ENCODE peak calls at places on chromosomes 13 and 19, in ten cellular contexts. One of them, this sample, is unnamed.
A peak's percentile ranks its signal among the peaks of the same experiment; 100 is the strongest.

GRCh38 chr13:20127263-20127562 is 33.6 kb downstream of the GJA3 start:
- DNase-seq in activated effector memory CD4-positive, alpha-beta T cell treated with Interleukin-2 at 50 U/mL for 16 hours: no peak
- DNase-seq in epithelial cell of prostate: no peak
- DNase-seq in B cell: no peak
- DNase-seq in AG09309: no peak
- DNase-seq in neural crest cell: no peak
- DNase-seq in stromal cell of bone marrow: no peak
- DNase-seq in fibroblast of mammary gland: no peak
- DNase-seq in GM12865: peak; percentile 28
- DNase-seq in activated T-helper 2 cell treated with anti-CD3 and anti-CD28 coated beads, Interferon-gamma antibody, Interleukin-2, Interleukin-4, amounts not matched to agents 10 μg/mL and 5 μg/mL and 100 μg/mL, durations not matched to agents 14 hours and 24 hours and 36 hours: no peak
- DNase-seq in this sample: no peak

GRCh38 chr19:40284501-40285352 is at the start of gene AKT2:
- DNase-seq in activated effector memory CD4-positive, alpha-beta T cell treated with Interleukin-2 at 50 U/mL for 16 hours: no peak
- DNase-seq in epithelial cell of prostate: no peak
- DNase-seq in B cell: peak; percentile 87
- DNase-seq in AG09309: no peak
- DNase-seq in neural crest cell: peak; percentile 81
- DNase-seq in stromal cell of bone marrow: no peak
- DNase-seq in fibroblast of mammary gland: peak; percentile 48
- DNase-seq in GM12865: peak; percentile 82
- DNase-seq in activated T-helper 2 cell treated with anti-CD3 and anti-CD28 coated beads, Interferon-gamma antibody, Interleukin-2, Interleukin-4, amounts not matched to agents 10 μg/mL and 5 μg/mL and 100 μg/mL, durations not matched to agents 14 hours and 24 hours and 36 hours: peak; percentile 38
- DNase-seq in this sample: peak; percentile 81

GRCh38 chr13:113726961-113727411 is 32.0 kb upstream of the TMEM255B start:
- DNase-seq in activated effector memory CD4-positive, alpha-beta T cell treated with Interleukin-2 at 50 U/mL for 16 hours: no peak
- DNase-seq in epithelial cell of prostate: no peak
- DNase-seq in B cell: no peak
- DNase-seq in AG09309: no peak
- DNase-seq in neural crest cell: no peak
- DNase-seq in stromal cell of bone marrow: no peak
- DNase-seq in fibroblast of mammary gland: peak; percentile 70
- DNase-seq in GM12865: no peak
- DNase-seq in activated T-helper 2 cell treated with anti-CD3 and anti-CD28 coated beads, Interferon-gamma antibody, Interleukin-2, Interleukin-4, amounts not matched to agents 10 μg/mL and 5 μg/mL and 100 μg/mL, durations not matched to agents 14 hours and 24 hours and 36 hours: no peak
- DNase-seq in this sample: no peak

GRCh38 chr19:13556552-13556951 is 50.3 kb upstream of the CACNA1A start:
- DNase-seq in activated effector memory CD4-positive, alpha-beta T cell treated with Interleukin-2 at 50 U/mL for 16 hours: no peak
- DNase-seq in epithelial cell of prostate: no peak
- DNase-seq in B cell: no peak
- DNase-seq in AG09309: no peak
- DNase-seq in neural crest cell: no peak
- DNase-seq in stromal cell of bone marrow: no peak
- DNase-seq in fibroblast of mammary gland: no peak
- DNase-seq in GM12865: no peak
- DNase-seq in activated T-helper 2 cell treated with anti-CD3 and anti-CD28 coated beads, Interferon-gamma antibody, Interleukin-2, Interleukin-4, amounts not matched to agents 10 μg/mL and 5 μg/mL and 100 μg/mL, durations not matched to agents 14 hours and 24 hours and 36 hours: no peak
- DNase-seq in this sample: no peak

GRCh38 chr19:10086904-10087256 is 763 bp downstream of the SHFL start:
- DNase-seq in activated effector memory CD4-positive, alpha-beta T cell treated with Interleukin-2 at 50 U/mL for 16 hours: no peak
- DNase-seq in epithelial cell of prostate: no peak
- DNase-seq in B cell: peak; percentile 50
- DNase-seq in AG09309: no peak
- DNase-seq in neural crest cell: no peak
- DNase-seq in stromal cell of bone marrow: no peak
- DNase-seq in fibroblast of mammary gland: no peak
- DNase-seq in GM12865: no peak
- DNase-seq in activated T-helper 2 cell treated with anti-CD3 and anti-CD28 coated beads, Interferon-gamma antibody, Interleukin-2, Interleukin-4, amounts not matched to agents 10 μg/mL and 5 μg/mL and 100 μg/mL, durations not matched to agents 14 hours and 24 hours and 36 hours: no peak
- DNase-seq in this sample: no peak

GRCh38 chr13:94020833-94021232 is 458.6 kb downstream of the DCT start:
- DNase-seq in activated effector memory CD4-positive, alpha-beta T cell treated with Interleukin-2 at 50 U/mL for 16 hours: no peak
- DNase-seq in epithelial cell of prostate: no peak
- DNase-seq in B cell: no peak
- DNase-seq in AG09309: no peak
- DNase-seq in neural crest cell: no peak
- DNase-seq in stromal cell of bone marrow: peak; percentile 28
- DNase-seq in fibroblast of mammary gland: peak; percentile 79
- DNase-seq in GM12865: no peak
- DNase-seq in activated T-helper 2 cell treated with anti-CD3 and anti-CD28 coated beads, Interferon-gamma antibody, Interleukin-2, Interleukin-4, amounts not matched to agents 10 μg/mL and 5 μg/mL and 100 μg/mL, durations not matched to agents 14 hours and 24 hours and 36 hours: no peak
- DNase-seq in this sample: no peak

GRCh38 chr19:5623397-5624153 is 692 bp downstream of the SAFB start:
- DNase-seq in activated effector memory CD4-positive, alpha-beta T cell treated with Interleukin-2 at 50 U/mL for 16 hours: peak; percentile 12
- DNase-seq in epithelial cell of prostate: no peak
- DNase-seq in B cell: no peak
- DNase-seq in AG09309: no peak
- DNase-seq in neural crest cell: peak; percentile 2
- DNase-seq in stromal cell of bone marrow: no peak
- DNase-seq in fibroblast of mammary gland: no peak
- DNase-seq in GM12865: peak; percentile 17
- DNase-seq in activated T-helper 2 cell treated with anti-CD3 and anti-CD28 coated beads, Interferon-gamma antibody, Interleukin-2, Interleukin-4, amounts not matched to agents 10 μg/mL and 5 μg/mL and 100 μg/mL, durations not matched to agents 14 hours and 24 hours and 36 hours: no peak
- DNase-seq in this sample: no peak

GRCh38 chr13:65834897-65835296 is 1395.2 kb downstream of the PCDH9 start:
- DNase-seq in activated effector memory CD4-positive, alpha-beta T cell treated with Interleukin-2 at 50 U/mL for 16 hours: no peak
- DNase-seq in epithelial cell of prostate: no peak
- DNase-seq in B cell: no peak
- DNase-seq in AG09309: no peak
- DNase-seq in neural crest cell: no peak
- DNase-seq in stromal cell of bone marrow: no peak
- DNase-seq in fibroblast of mammary gland: peak; percentile 11
- DNase-seq in GM12865: no peak
- DNase-seq in activated T-helper 2 cell treated with anti-CD3 and anti-CD28 coated beads, Interferon-gamma antibody, Interleukin-2, Interleukin-4, amounts not matched to agents 10 μg/mL and 5 μg/mL and 100 μg/mL, durations not matched to agents 14 hours and 24 hours and 36 hours: no peak
- DNase-seq in this sample: no peak

GRCh38 chr13:30375436-30375835 is 46.9 kb upstream of the UBE2L5 start:
- DNase-seq in activated effector memory CD4-positive, alpha-beta T cell treated with Interleukin-2 at 50 U/mL for 16 hours: no peak
- DNase-seq in epithelial cell of prostate: no peak
- DNase-seq in B cell: no peak
- DNase-seq in AG09309: no peak
- DNase-seq in neural crest cell: no peak
- DNase-seq in stromal cell of bone marrow: no peak
- DNase-seq in fibroblast of mammary gland: no peak
- DNase-seq in GM12865: peak; percentile 45
- DNase-seq in activated T-helper 2 cell treated with anti-CD3 and anti-CD28 coated beads, Interferon-gamma antibody, Interleukin-2, Interleukin-4, amounts not matched to agents 10 μg/mL and 5 μg/mL and 100 μg/mL, durations not matched to agents 14 hours and 24 hours and 36 hours: no peak
- DNase-seq in this sample: no peak

GRCh38 chr19:8609210-8610040 is 1.1 kb downstream of the ADAMTS10 start:
- DNase-seq in activated effector memory CD4-positive, alpha-beta T cell treated with Interleukin-2 at 50 U/mL for 16 hours: no peak
- DNase-seq in epithelial cell of prostate: no peak
- DNase-seq in B cell: no peak
- DNase-seq in AG09309: no peak
- DNase-seq in neural crest cell: peak; percentile 50
- DNase-seq in stromal cell of bone marrow: peak; percentile 27
- DNase-seq in fibroblast of mammary gland: peak; percentile 35
- DNase-seq in GM12865: no peak
- DNase-seq in activated T-helper 2 cell treated with anti-CD3 and anti-CD28 coated beads, Interferon-gamma antibody, Interleukin-2, Interleukin-4, amounts not matched to agents 10 μg/mL and 5 μg/mL and 100 μg/mL, durations not matched to agents 14 hours and 24 hours and 36 hours: no peak
- DNase-seq in this sample: peak; percentile 36

GRCh38 chr19:7366701-7367420 is 18.1 kb downstream of the ARHGEF18 start:
- DNase-seq in activated effector memory CD4-positive, alpha-beta T cell treated with Interleukin-2 at 50 U/mL for 16 hours: no peak
- DNase-seq in epithelial cell of prostate: no peak
- DNase-seq in B cell: peak; percentile 38
- DNase-seq in AG09309: no peak
- DNase-seq in neural crest cell: no peak
- DNase-seq in stromal cell of bone marrow: peak; percentile 13
- DNase-seq in fibroblast of mammary gland: peak; percentile 66
- DNase-seq in GM12865: peak; percentile 79
- DNase-seq in activated T-helper 2 cell treated with anti-CD3 and anti-CD28 coated beads, Interferon-gamma antibody, Interleukin-2, Interleukin-4, amounts not matched to agents 10 μg/mL and 5 μg/mL and 100 μg/mL, durations not matched to agents 14 hours and 24 hours and 36 hours: no peak
- DNase-seq in this sample: no peak

GRCh38 chr19:31140717-31141116 is 208.5 kb downstream of the TSHZ3 start:
- DNase-seq in activated effector memory CD4-positive, alpha-beta T cell treated with Interleukin-2 at 50 U/mL for 16 hours: no peak
- DNase-seq in epithelial cell of prostate: no peak
- DNase-seq in B cell: no peak
- DNase-seq in AG09309: no peak
- DNase-seq in neural crest cell: no peak
- DNase-seq in stromal cell of bone marrow: no peak
- DNase-seq in fibroblast of mammary gland: peak; percentile 45
- DNase-seq in GM12865: no peak
- DNase-seq in activated T-helper 2 cell treated with anti-CD3 and anti-CD28 coated beads, Interferon-gamma antibody, Interleukin-2, Interleukin-4, amounts not matched to agents 10 μg/mL and 5 μg/mL and 100 μg/mL, durations not matched to agents 14 hours and 24 hours and 36 hours: no peak
- DNase-seq in this sample: no peak

GRCh38 chr19:47495478-47496372 is 11.7 kb upstream of the KPTN start:
- DNase-seq in activated effector memory CD4-positive, alpha-beta T cell treated with Interleukin-2 at 50 U/mL for 16 hours: no peak
- DNase-seq in epithelial cell of prostate: no peak
- DNase-seq in B cell: no peak
- DNase-seq in AG09309: no peak
- DNase-seq in neural crest cell: no peak
- DNase-seq in stromal cell of bone marrow: no peak
- DNase-seq in fibroblast of mammary gland: no peak
- DNase-seq in GM12865: no peak
- DNase-seq in activated T-helper 2 cell treated with anti-CD3 and anti-CD28 coated beads, Interferon-gamma antibody, Interleukin-2, Interleukin-4, amounts not matched to agents 10 μg/mL and 5 μg/mL and 100 μg/mL, durations not matched to agents 14 hours and 24 hours and 36 hours: no peak
- DNase-seq in this sample: no peak

GRCh38 chr19:18590273-18591272 is 2.0 kb downstream of the REX1BD start:
- DNase-seq in activated effector memory CD4-positive, alpha-beta T cell treated with Interleukin-2 at 50 U/mL for 16 hours: no peak
- DNase-seq in epithelial cell of prostate: no peak
- DNase-seq in B cell: peak; percentile 54
- DNase-seq in AG09309: no peak
- DNase-seq in neural crest cell: peak; percentile 74
- DNase-seq in stromal cell of bone marrow: peak; percentile 31
- DNase-seq in fibroblast of mammary gland: peak; percentile 73
- DNase-seq in GM12865: peak; percentile 41
- DNase-seq in activated T-helper 2 cell treated with anti-CD3 and anti-CD28 coated beads, Interferon-gamma antibody, Interleukin-2, Interleukin-4, amounts not matched to agents 10 μg/mL and 5 μg/mL and 100 μg/mL, durations not matched to agents 14 hours and 24 hours and 36 hours: no peak
- DNase-seq in this sample: no peak

GRCh38 chr19:38213911-38214625 is 10.0 kb downstream of the DPF1 start:
- DNase-seq in activated effector memory CD4-positive, alpha-beta T cell treated with Interleukin-2 at 50 U/mL for 16 hours: peak; percentile 12
- DNase-seq in epithelial cell of prostate: no peak
- DNase-seq in B cell: no peak
- DNase-seq in AG09309: peak; percentile 40
- DNase-seq in neural crest cell: no peak
- DNase-seq in stromal cell of bone marrow: peak; percentile 72
- DNase-seq in fibroblast of mammary gland: peak; percentile 29
- DNase-seq in GM12865: peak; percentile 80
- DNase-seq in activated T-helper 2 cell treated with anti-CD3 and anti-CD28 coated beads, Interferon-gamma antibody, Interleukin-2, Interleukin-4, amounts not matched to agents 10 μg/mL and 5 μg/mL and 100 μg/mL, durations not matched to agents 14 hours and 24 hours and 36 hours: peak; percentile 69
- DNase-seq in this sample: peak; percentile 39

GRCh38 chr13:47044842-47045241 is 148.0 kb upstream of the HTR2A start:
- DNase-seq in activated effector memory CD4-positive, alpha-beta T cell treated with Interleukin-2 at 50 U/mL for 16 hours: no peak
- DNase-seq in epithelial cell of prostate: no peak
- DNase-seq in B cell: no peak
- DNase-seq in AG09309: no peak
- DNase-seq in neural crest cell: no peak
- DNase-seq in stromal cell of bone marrow: no peak
- DNase-seq in fibroblast of mammary gland: peak; percentile 82
- DNase-seq in GM12865: no peak
- DNase-seq in activated T-helper 2 cell treated with anti-CD3 and anti-CD28 coated beads, Interferon-gamma antibody, Interleukin-2, Interleukin-4, amounts not matched to agents 10 μg/mL and 5 μg/mL and 100 μg/mL, durations not matched to agents 14 hours and 24 hours and 36 hours: no peak
- DNase-seq in this sample: no peak

GRCh38 chr13:76764429-76764828 is 121.8 kb downstream of the KCTD12 start:
- DNase-seq in activated effector memory CD4-positive, alpha-beta T cell treated with Interleukin-2 at 50 U/mL for 16 hours: no peak
- DNase-seq in epithelial cell of prostate: no peak
- DNase-seq in B cell: no peak
- DNase-seq in AG09309: no peak
- DNase-seq in neural crest cell: no peak
- DNase-seq in stromal cell of bone marrow: peak; percentile 74
- DNase-seq in fibroblast of mammary gland: peak; percentile 80
- DNase-seq in GM12865: no peak
- DNase-seq in activated T-helper 2 cell treated with anti-CD3 and anti-CD28 coated beads, Interferon-gamma antibody, Interleukin-2, Interleukin-4, amounts not matched to agents 10 μg/mL and 5 μg/mL and 100 μg/mL, durations not matched to agents 14 hours and 24 hours and 36 hours: no peak
- DNase-seq in this sample: no peak

GRCh38 chr19:1992759-1993260 is 22.7 kb downstream of the BTBD2 start:
- DNase-seq in activated effector memory CD4-positive, alpha-beta T cell treated with Interleukin-2 at 50 U/mL for 16 hours: no peak
- DNase-seq in epithelial cell of prostate: no peak
- DNase-seq in B cell: peak; percentile 38
- DNase-seq in AG09309: no peak
- DNase-seq in neural crest cell: no peak
- DNase-seq in stromal cell of bone marrow: no peak
- DNase-seq in fibroblast of mammary gland: no peak
- DNase-seq in GM12865: no peak
- DNase-seq in activated T-helper 2 cell treated with anti-CD3 and anti-CD28 coated beads, Interferon-gamma antibody, Interleukin-2, Interleukin-4, amounts not matched to agents 10 μg/mL and 5 μg/mL and 100 μg/mL, durations not matched to agents 14 hours and 24 hours and 36 hours: no peak
- DNase-seq in this sample: no peak

GRCh38 chr19:50377051-50377441 is 789 bp downstream of the NR1H2 start:
- DNase-seq in activated effector memory CD4-positive, alpha-beta T cell treated with Interleukin-2 at 50 U/mL for 16 hours: peak; percentile 19
- DNase-seq in epithelial cell of prostate: no peak
- DNase-seq in B cell: peak; percentile 70
- DNase-seq in AG09309: no peak
- DNase-seq in neural crest cell: no peak
- DNase-seq in stromal cell of bone marrow: no peak
- DNase-seq in fibroblast of mammary gland: peak; percentile 17
- DNase-seq in GM12865: no peak
- DNase-seq in activated T-helper 2 cell treated with anti-CD3 and anti-CD28 coated beads, Interferon-gamma antibody, Interleukin-2, Interleukin-4, amounts not matched to agents 10 μg/mL and 5 μg/mL and 100 μg/mL, durations not matched to agents 14 hours and 24 hours and 36 hours: no peak
- DNase-seq in this sample: no peak

GRCh38 chr19:33805313-33805712 is 8.6 kb downstream of the KCTD15 start:
- DNase-seq in activated effector memory CD4-positive, alpha-beta T cell treated with Interleukin-2 at 50 U/mL for 16 hours: no peak
- DNase-seq in epithelial cell of prostate: no peak
- DNase-seq in B cell: no peak
- DNase-seq in AG09309: no peak
- DNase-seq in neural crest cell: no peak
- DNase-seq in stromal cell of bone marrow: no peak
- DNase-seq in fibroblast of mammary gland: no peak
- DNase-seq in GM12865: no peak
- DNase-seq in activated T-helper 2 cell treated with anti-CD3 and anti-CD28 coated beads, Interferon-gamma antibody, Interleukin-2, Interleukin-4, amounts not matched to agents 10 μg/mL and 5 μg/mL and 100 μg/mL, durations not matched to agents 14 hours and 24 hours and 36 hours: no peak
- DNase-seq in this sample: no peak

GRCh38 chr13:37134411-37135041 is 29.1 kb upstream of the CSNK1A1L start:
- DNase-seq in activated effector memory CD4-positive, alpha-beta T cell treated with Interleukin-2 at 50 U/mL for 16 hours: no peak
- DNase-seq in epithelial cell of prostate: no peak
- DNase-seq in B cell: no peak
- DNase-seq in AG09309: peak; percentile 97
- DNase-seq in neural crest cell: no peak
- DNase-seq in stromal cell of bone marrow: no peak
- DNase-seq in fibroblast of mammary gland: peak; percentile 91
- DNase-seq in GM12865: no peak
- DNase-seq in activated T-helper 2 cell treated with anti-CD3 and anti-CD28 coated beads, Interferon-gamma antibody, Interleukin-2, Interleukin-4, amounts not matched to agents 10 μg/mL and 5 μg/mL and 100 μg/mL, durations not matched to agents 14 hours and 24 hours and 36 hours: no peak
- DNase-seq in this sample: no peak

GRCh38 chr19:50330365-50331078 is 1.3 kb upstream of the KCNC3 start:
- DNase-seq in activated effector memory CD4-positive, alpha-beta T cell treated with Interleukin-2 at 50 U/mL for 16 hours: peak; percentile 73
- DNase-seq in epithelial cell of prostate: no peak
- DNase-seq in B cell: peak; percentile 95
- DNase-seq in AG09309: no peak
- DNase-seq in neural crest cell: peak; percentile 86
- DNase-seq in stromal cell of bone marrow: no peak
- DNase-seq in fibroblast of mammary gland: peak; percentile 26
- DNase-seq in GM12865: peak; percentile 95
- DNase-seq in activated T-helper 2 cell treated with anti-CD3 and anti-CD28 coated beads, Interferon-gamma antibody, Interleukin-2, Interleukin-4, amounts not matched to agents 10 μg/mL and 5 μg/mL and 100 μg/mL, durations not matched to agents 14 hours and 24 hours and 36 hours: peak; percentile 89
- DNase-seq in this sample: peak; percentile 83

GRCh38 chr19:52191951-52192350 is 2.1 kb downstream of the PPP2R1A start:
- DNase-seq in activated effector memory CD4-positive, alpha-beta T cell treated with Interleukin-2 at 50 U/mL for 16 hours: no peak
- DNase-seq in epithelial cell of prostate: no peak
- DNase-seq in B cell: no peak
- DNase-seq in AG09309: no peak
- DNase-seq in neural crest cell: no peak
- DNase-seq in stromal cell of bone marrow: no peak
- DNase-seq in fibroblast of mammary gland: no peak
- DNase-seq in GM12865: peak; percentile 44
- DNase-seq in activated T-helper 2 cell treated with anti-CD3 and anti-CD28 coated beads, Interferon-gamma antibody, Interleukin-2, Interleukin-4, amounts not matched to agents 10 μg/mL and 5 μg/mL and 100 μg/mL, durations not matched to agents 14 hours and 24 hours and 36 hours: no peak
- DNase-seq in this sample: no peak

GRCh38 chr13:97274782-97275252 is 52.7 kb downstream of the MBNL2 start:
- DNase-seq in activated effector memory CD4-positive, alpha-beta T cell treated with Interleukin-2 at 50 U/mL for 16 hours: no peak
- DNase-seq in epithelial cell of prostate: no peak
- DNase-seq in B cell: no peak
- DNase-seq in AG09309: no peak
- DNase-seq in neural crest cell: no peak
- DNase-seq in stromal cell of bone marrow: no peak
- DNase-seq in fibroblast of mammary gland: peak; percentile 80
- DNase-seq in GM12865: no peak
- DNase-seq in activated T-helper 2 cell treated with anti-CD3 and anti-CD28 coated beads, Interferon-gamma antibody, Interleukin-2, Interleukin-4, amounts not matched to agents 10 μg/mL and 5 μg/mL and 100 μg/mL, durations not matched to agents 14 hours and 24 hours and 36 hours: no peak
- DNase-seq in this sample: no peak

GRCh38 chr13:31749929-31750328 is 10.6 kb downstream of the RXFP2 start:
- DNase-seq in activated effector memory CD4-positive, alpha-beta T cell treated with Interleukin-2 at 50 U/mL for 16 hours: no peak
- DNase-seq in epithelial cell of prostate: no peak
- DNase-seq in B cell: no peak
- DNase-seq in AG09309: peak; percentile 90
- DNase-seq in neural crest cell: no peak
- DNase-seq in stromal cell of bone marrow: peak; percentile 93
- DNase-seq in fibroblast of mammary gland: peak; percentile 98
- DNase-seq in GM12865: no peak
- DNase-seq in activated T-helper 2 cell treated with anti-CD3 and anti-CD28 coated beads, Interferon-gamma antibody, Interleukin-2, Interleukin-4, amounts not matched to agents 10 μg/mL and 5 μg/mL and 100 μg/mL, durations not matched to agents 14 hours and 24 hours and 36 hours: no peak
- DNase-seq in this sample: no peak

GRCh38 chr19:4088065-4088679 is 21.5 kb upstream of the ZBTB7A start:
- DNase-seq in activated effector memory CD4-positive, alpha-beta T cell treated with Interleukin-2 at 50 U/mL for 16 hours: no peak
- DNase-seq in epithelial cell of prostate: no peak
- DNase-seq in B cell: no peak
- DNase-seq in AG09309: no peak
- DNase-seq in neural crest cell: no peak
- DNase-seq in stromal cell of bone marrow: no peak
- DNase-seq in fibroblast of mammary gland: no peak
- DNase-seq in GM12865: no peak
- DNase-seq in activated T-helper 2 cell treated with anti-CD3 and anti-CD28 coated beads, Interferon-gamma antibody, Interleukin-2, Interleukin-4, amounts not matched to agents 10 μg/mL and 5 μg/mL and 100 μg/mL, durations not matched to agents 14 hours and 24 hours and 36 hours: no peak
- DNase-seq in this sample: no peak

GRCh38 chr13:66171821-66172220 is 1058.3 kb downstream of the PCDH9 start:
- DNase-seq in activated effector memory CD4-positive, alpha-beta T cell treated with Interleukin-2 at 50 U/mL for 16 hours: no peak
- DNase-seq in epithelial cell of prostate: no peak
- DNase-seq in B cell: no peak
- DNase-seq in AG09309: no peak
- DNase-seq in neural crest cell: no peak
- DNase-seq in stromal cell of bone marrow: no peak
- DNase-seq in fibroblast of mammary gland: no peak
- DNase-seq in GM12865: no peak
- DNase-seq in activated T-helper 2 cell treated with anti-CD3 and anti-CD28 coated beads, Interferon-gamma antibody, Interleukin-2, Interleukin-4, amounts not matched to agents 10 μg/mL and 5 μg/mL and 100 μg/mL, durations not matched to agents 14 hours and 24 hours and 36 hours: no peak
- DNase-seq in this sample: no peak

This sample was measured in CD8-positive, alpha-beta T cell.